ENCODE peak calls at places on chromosomes 2 and 18, in eight cellular contexts. Y is IMR-90, A is GM23248, V is stomach, L is lung, X is HL-60, P is right cardiac atrium, W is coronary artery. U is an unnamed sample.

GRCh38 chr2:38509322-38509946 is 93.3 kb downstream of the HNRNPLL start:
- DNase-seq in Y (peak), A (peak), V (no peak), L (no peak), X (no peak), P (no peak), W (no peak), U (peak)

GRCh38 chr2:204177977-204178522 is 241.5 kb downstream of the ICOS start:
- DNase-seq in Y (no peak), A (peak), V (peak), L (peak), X (no peak), P (peak), W (no peak), U (peak)

GRCh38 chr2:118737690-118738089 is 109.8 kb downstream of the EN1 start:
- DNase-seq in Y (no peak), A (no peak), V (no peak), L (no peak), X (no peak), P (no peak), W (no peak), U (no peak)

GRCh38 chr2:113791697-113792590 is 35.5 kb upstream of the SLC35F5 start:
- DNase-seq in Y (peak), A (peak), V (no peak), L (no peak), X (no peak), P (no peak), W (no peak), U (peak)

GRCh38 chr2:190860985-190861721 is 19.5 kb upstream of the GLS start:
- DNase-seq in Y (peak), A (peak), V (no peak), L (no peak), X (no peak), P (no peak), W (no peak), U (peak)

GRCh38 chr2:9741110-9741509 is 102.2 kb upstream of the TAF1B start:
- DNase-seq in Y (no peak), A (peak), V (no peak), L (no peak), X (no peak), P (no peak), W (no peak), U (peak)

GRCh38 chr2:201404699-201405275 is 46.5 kb downstream of the TRAK2 start:
- DNase-seq in Y (no peak), A (no peak), V (no peak), L (no peak), X (no peak), P (no peak), W (no peak), U (no peak)

GRCh38 chr2:1681323-1682310 is 62.7 kb downstream of the PXDN start:
- DNase-seq in Y (no peak), A (no peak), V (peak), L (no peak), X (no peak), P (no peak), W (no peak), U (no peak)

GRCh38 chr18:8866679-8867078 is 161.3 kb downstream of the MTCL1 start:
- DNase-seq in Y (no peak), A (no peak), V (no peak), L (no peak), X (no peak), P (no peak), W (no peak), U (no peak)

GRCh38 chr2:242011516-242011915 is 142.0 kb downstream of the RTP5 start:
- DNase-seq in Y (no peak), A (no peak), V (no peak), L (peak), X (no peak), P (no peak), W (peak), U (peak)

GRCh38 chr2:235851841-235852527 is 316.2 kb downstream of the GBX2 start:
- DNase-seq in Y (no peak), A (no peak), V (no peak), L (no peak), X (no peak), P (no peak), W (no peak), U (no peak)

GRCh38 chr2:164706522-164706921 is 85.2 kb upstream of the GRB14 start:
- DNase-seq in Y (peak), A (peak), V (no peak), L (no peak), X (no peak), P (no peak), W (no peak), U (peak)

GRCh38 chr2:20397811-20398447 is 47.3 kb upstream of the PUM2 start:
- DNase-seq in Y (no peak), A (no peak), V (no peak), L (no peak), X (no peak), P (no peak), W (no peak), U (no peak)

GRCh38 chr2:157785866-157786662 is 90.1 kb downstream of the ACVR1 start:
- DNase-seq in Y (peak), A (peak), V (no peak), L (no peak), X (no peak), P (no peak), W (no peak), U (no peak)

GRCh38 chr18:25351773-25352628 is at the start of gene ZNF521:
- DNase-seq in Y (peak), A (peak), V (peak), L (peak), X (no peak), P (peak), W (peak), U (peak)

GRCh38 chr18:78713726-78714125 is 265.9 kb upstream of the SALL3 start:
- DNase-seq in Y (no peak), A (no peak), V (no peak), L (no peak), X (no peak), P (no peak), W (no peak), U (no peak)

GRCh38 chr2:134292514-134292913 is 38.6 kb downstream of the MGAT5 start:
- DNase-seq in Y (no peak), A (no peak), V (no peak), L (no peak), X (no peak), P (no peak), W (no peak), U (no peak)
- H3K4me3 ChIP-seq in Y (no peak), A (no peak), V (no peak), L (no peak), X (no peak), P (no peak), W (no peak), U (no peak)

GRCh38 chr2:37377187-37377532 is 32.7 kb downstream of the QPCT start:
- DNase-seq in Y (peak), A (peak), V (no peak), L (no peak), X (no peak), P (no peak), W (no peak), U (peak)
- H3K4me3 ChIP-seq in Y (peak), A (peak), V (no peak), L (no peak), X (no peak), P (no peak), W (no peak), U (peak)

DNA sequence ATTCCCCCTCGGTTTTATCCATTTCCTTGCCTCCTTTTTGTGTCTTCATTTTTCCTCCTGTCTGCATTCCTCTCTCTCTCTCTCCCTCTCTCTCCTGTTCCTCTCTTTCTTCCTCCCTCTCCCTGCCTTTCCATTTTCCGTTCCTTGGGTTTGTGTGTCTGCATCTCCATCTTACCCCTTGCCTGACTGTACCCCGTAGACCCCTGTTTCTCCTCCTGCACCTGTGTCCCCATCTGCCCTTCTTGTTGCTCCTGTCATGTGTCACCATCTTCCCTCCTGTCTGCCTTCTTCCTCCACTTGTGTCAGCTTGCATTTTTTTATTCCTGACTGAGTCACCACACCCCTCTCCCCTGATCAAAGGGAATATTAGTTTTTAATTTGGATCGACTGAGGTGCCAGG is 1.8 kb downstream of the CDK5R2 start:
- DNase-seq in Y (no peak), A (no peak), V (no peak), L (no peak), X (no peak), P (no peak), W (no peak), U (no peak)
- H3K4me3 ChIP-seq in Y (no peak), A (no peak), V (peak), L (no peak), X (no peak), P (no peak), W (no peak), U (no peak)

GRCh38 chr2:176129825-176130152 is 284 bp downstream of the HOXD8 start:
- DNase-seq in Y (no peak), A (no peak), V (no peak), L (no peak), X (no peak), P (no peak), W (no peak), U (no peak)
- H3K4me3 ChIP-seq in Y (peak), A (peak), V (peak), L (no peak), X (no peak), P (peak), W (peak), U (peak)

GRCh38 chr2:119764832-119765231 is 5.1 kb downstream of the PTPN4 start:
- DNase-seq in Y (no peak), A (no peak), V (no peak), L (no peak), X (no peak), P (no peak), W (no peak), U (no peak)
- H3K4me3 ChIP-seq in Y (no peak), A (no peak), V (no peak), L (no peak), X (no peak), P (no peak), W (no peak), U (no peak)

GRCh38 chr2:47346-48218 is 1.3 kb upstream of the FAM110C start:
- DNase-seq in Y (no peak), A (no peak), V (no peak), L (no peak), X (no peak), P (no peak), W (no peak), U (no peak)
- H3K4me3 ChIP-seq in Y (no peak), A (no peak), V (peak), L (no peak), X (no peak), P (no peak), W (peak), U (no peak)

GRCh38 chr2:237625216-237625705 is 2.1 kb upstream of the LRRFIP1 start:
- DNase-seq in Y (no peak), A (no peak), V (no peak), L (no peak), X (no peak), P (peak), W (no peak), U (no peak)

GRCh38 chr2:237628482-237629187 is 1.2 kb downstream of the LRRFIP1 start:
- DNase-seq in Y (no peak), A (no peak), V (peak), L (no peak), X (no peak), P (no peak), W (no peak), U (no peak)

GRCh38 chr2:237625777-237626176 is 1.6 kb upstream of the LRRFIP1 start:
- DNase-seq in Y (no peak), A (no peak), V (no peak), L (no peak), X (no peak), P (no peak), W (no peak), U (no peak)

GRCh38 chr2:237627463-237628321 is at the start of gene LRRFIP1:
- DNase-seq in Y (no peak), A (peak), V (peak), L (no peak), X (no peak), P (peak), W (no peak), U (no peak)

DNA sequence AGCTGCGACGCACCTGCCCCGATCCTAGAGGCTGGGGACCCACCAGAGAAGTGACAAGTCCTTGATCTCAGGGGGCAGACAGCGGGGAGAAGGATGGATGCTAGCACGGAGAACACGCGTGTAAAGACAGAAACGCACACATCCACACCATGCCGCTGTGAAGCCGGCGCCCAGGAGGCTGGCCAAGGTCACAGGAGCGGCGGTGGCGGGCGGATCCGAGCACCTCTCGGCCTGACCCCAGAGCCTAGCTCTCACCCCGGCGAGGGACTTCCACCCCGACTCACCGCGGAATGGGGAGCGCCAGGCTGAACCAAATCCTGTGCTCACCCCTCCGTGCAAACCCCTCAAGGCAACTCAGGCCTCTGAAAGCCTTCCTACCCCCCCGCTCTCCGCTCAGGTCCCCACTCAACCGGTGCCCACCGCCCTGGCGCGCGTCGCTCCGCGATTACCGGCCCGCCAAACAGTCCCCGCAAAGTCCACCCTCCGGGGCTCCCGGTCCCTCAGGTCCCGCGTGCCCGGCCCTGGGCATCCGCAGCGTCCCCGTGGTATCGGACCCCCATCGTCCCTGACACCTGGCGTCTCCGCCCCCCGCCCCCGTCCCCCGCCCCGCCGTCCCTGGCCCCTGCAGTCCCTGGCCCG is 455 bp upstream of the LRRFIP1 start:
- DNase-seq in Y (no peak), A (peak), V (no peak), L (no peak), X (no peak), P (peak), W (no peak), U (no peak)
- H3K4me3 ChIP-seq in Y (peak), A (peak), V (peak), L (no peak), X (no peak), P (peak), W (peak), U (peak)

GRCh38 chr2:232647261-232647660 is 13.9 kb downstream of the EFHD1 start:
- DNase-seq in Y (no peak), A (no peak), V (no peak), L (no peak), X (no peak), P (peak), W (no peak), U (no peak)
- H3K4me3 ChIP-seq in Y (no peak), A (no peak), V (no peak), L (no peak), X (no peak), P (no peak), W (peak), U (no peak)

DNA sequence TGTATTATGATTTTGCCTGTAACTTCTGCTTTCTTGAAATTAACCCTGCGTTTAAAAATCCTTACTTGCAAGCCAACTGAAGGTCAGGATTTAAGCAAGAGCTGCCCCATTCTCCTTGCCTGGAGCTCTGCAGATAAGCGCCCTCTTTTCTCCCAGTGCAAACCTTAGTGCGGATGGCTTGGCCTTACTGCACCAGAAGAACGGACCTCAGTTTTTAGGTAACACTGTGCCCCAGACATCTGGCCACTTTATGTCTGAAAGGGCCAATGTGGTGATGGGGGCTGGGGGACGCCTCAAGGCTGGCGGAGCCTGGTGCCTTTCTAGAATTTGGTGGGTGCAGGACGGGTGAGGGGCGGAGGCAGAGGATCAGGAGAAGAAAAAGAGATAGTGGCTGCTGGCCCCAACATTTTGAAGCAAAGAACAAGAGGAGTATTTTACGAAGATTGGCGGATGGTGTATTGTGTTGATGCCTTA is 718 bp upstream of the TNFRSF11A start:
- DNase-seq in Y (no peak), A (peak), V (no peak), L (no peak), X (no peak), P (no peak), W (no peak), U (no peak)
- H3K4me3 ChIP-seq in Y (no peak), A (no peak), V (peak), L (peak), X (peak), P (no peak), W (peak), U (no peak)

U was measured in AG10803.